ENCODE peak calls at places on chromosomes 5 and 9, in ten cellular contexts. One of them, this sample, is unnamed.

GRCh38 chr5:67353500-67353931 is 156.9 kb upstream of the CD180 start:
- DNase-seq in IMR-90: no peak
- DNase-seq in AG10803: peak; percentile 5
- DNase-seq in sigmoid colon: no peak
- DNase-seq in AG04449: no peak
- DNase-seq in CD8-positive, alpha-beta T cell: no peak
- DNase-seq in CD4-positive, CD25-positive, alpha-beta regulatory T cell: no peak
- DNase-seq in AG09309: no peak
- DNase-seq in esophagus muscularis mucosa: no peak
- DNase-seq in gastrocnemius medialis: no peak
- DNase-seq in this sample: no peak

GRCh38 chr5:74056789-74057164 is 430.8 kb downstream of the ARHGEF28 start:
- DNase-seq in CD8-positive, alpha-beta T cell: no peak
- DNase-seq in gastrocnemius medialis: no peak
- DNase-seq in CD4-positive, CD25-positive, alpha-beta regulatory T cell: no peak
- DNase-seq in esophagus muscularis mucosa: no peak
- DNase-seq in AG10803: peak; percentile 40
- DNase-seq in AG04449: no peak
- DNase-seq in sigmoid colon: no peak
- DNase-seq in AG09309: no peak
- DNase-seq in IMR-90: peak; percentile 33
- DNase-seq in this sample: no peak

GRCh38 chr5:38373733-38374132 is 115.4 kb downstream of the EGFLAM start:
- DNase-seq in IMR-90: peak; percentile 6
- DNase-seq in CD4-positive, CD25-positive, alpha-beta regulatory T cell: no peak
- DNase-seq in AG09309: no peak
- DNase-seq in AG04449: peak; percentile 7
- DNase-seq in esophagus muscularis mucosa: no peak
- DNase-seq in gastrocnemius medialis: no peak
- DNase-seq in AG10803: peak; percentile 10
- DNase-seq in sigmoid colon: no peak
- DNase-seq in CD8-positive, alpha-beta T cell: no peak
- DNase-seq in this sample: no peak

GRCh38 chr5:57488308-57488955 is 5.8 kb upstream of the ACTBL2 start:
- DNase-seq in CD4-positive, CD25-positive, alpha-beta regulatory T cell: no peak
- DNase-seq in esophagus muscularis mucosa: no peak
- DNase-seq in AG09309: no peak
- DNase-seq in gastrocnemius medialis: no peak
- DNase-seq in IMR-90: peak; percentile 86
- DNase-seq in AG10803: peak; percentile 49
- DNase-seq in sigmoid colon: no peak
- DNase-seq in CD8-positive, alpha-beta T cell: no peak
- DNase-seq in AG04449: no peak
- DNase-seq in this sample: no peak

GRCh38 chr5:78979899-78980298 is 5.2 kb downstream of the ARSB start:
- DNase-seq in AG10803: no peak
- DNase-seq in sigmoid colon: no peak
- DNase-seq in AG04449: no peak
- DNase-seq in CD4-positive, CD25-positive, alpha-beta regulatory T cell: no peak
- DNase-seq in IMR-90: no peak
- DNase-seq in AG09309: no peak
- DNase-seq in CD8-positive, alpha-beta T cell: no peak
- DNase-seq in gastrocnemius medialis: no peak
- DNase-seq in esophagus muscularis mucosa: no peak
- DNase-seq in this sample: no peak

GRCh38 chr5:98638701-98639100 is 134.8 kb upstream of the RGMB start:
- DNase-seq in CD8-positive, alpha-beta T cell: no peak
- DNase-seq in esophagus muscularis mucosa: no peak
- DNase-seq in AG10803: peak; percentile 84
- DNase-seq in AG04449: peak; percentile 86
- DNase-seq in gastrocnemius medialis: no peak
- DNase-seq in CD4-positive, CD25-positive, alpha-beta regulatory T cell: no peak
- DNase-seq in IMR-90: peak; percentile 87
- DNase-seq in sigmoid colon: no peak
- DNase-seq in AG09309: peak; percentile 80
- DNase-seq in this sample: no peak

GRCh38 chr9:35690447-35691324 is 961 bp upstream of the TPM2 start:
- DNase-seq in esophagus muscularis mucosa: peak; percentile 96
- DNase-seq in CD8-positive, alpha-beta T cell: no peak
- DNase-seq in IMR-90: peak; percentile 75
- DNase-seq in gastrocnemius medialis: peak; percentile 75
- DNase-seq in AG04449: no peak
- DNase-seq in AG10803: peak; percentile 85
- DNase-seq in CD4-positive, CD25-positive, alpha-beta regulatory T cell: peak; percentile 13
- DNase-seq in sigmoid colon: peak; percentile 97
- DNase-seq in AG09309: no peak
- DNase-seq in this sample: peak; percentile 95

GRCh38 chr5:139839918-139840317 is 44.3 kb downstream of the PSD2 start:
- DNase-seq in CD4-positive, CD25-positive, alpha-beta regulatory T cell: no peak
- DNase-seq in AG04449: no peak
- DNase-seq in AG10803: no peak
- DNase-seq in sigmoid colon: peak; percentile 56
- DNase-seq in AG09309: no peak
- DNase-seq in CD8-positive, alpha-beta T cell: no peak
- DNase-seq in gastrocnemius medialis: no peak
- DNase-seq in esophagus muscularis mucosa: no peak
- DNase-seq in IMR-90: no peak
- DNase-seq in this sample: no peak

GRCh38 chr5:83589786-83590185 is 118.2 kb downstream of the VCAN start:
- DNase-seq in CD4-positive, CD25-positive, alpha-beta regulatory T cell: no peak
- DNase-seq in gastrocnemius medialis: no peak
- DNase-seq in AG10803: no peak
- DNase-seq in AG04449: no peak
- DNase-seq in AG09309: no peak
- DNase-seq in esophagus muscularis mucosa: no peak
- DNase-seq in IMR-90: no peak
- DNase-seq in sigmoid colon: no peak
- DNase-seq in CD8-positive, alpha-beta T cell: no peak
- DNase-seq in this sample: no peak

GRCh38 chr9:34125681-34126206 is 754 bp downstream of the DCAF12 start:
- DNase-seq in IMR-90: peak; percentile 41
- DNase-seq in AG04449: no peak
- DNase-seq in AG09309: no peak
- DNase-seq in AG10803: peak; percentile 11
- DNase-seq in CD8-positive, alpha-beta T cell: no peak
- DNase-seq in gastrocnemius medialis: no peak
- DNase-seq in esophagus muscularis mucosa: no peak
- DNase-seq in CD4-positive, CD25-positive, alpha-beta regulatory T cell: no peak
- DNase-seq in sigmoid colon: no peak
- DNase-seq in this sample: no peak

GRCh38 chr5:171666815-171667214 is 118.8 kb upstream of the SMIM23 start:
- DNase-seq in AG04449: no peak
- DNase-seq in AG09309: no peak
- DNase-seq in CD8-positive, alpha-beta T cell: no peak
- DNase-seq in CD4-positive, CD25-positive, alpha-beta regulatory T cell: no peak
- DNase-seq in IMR-90: no peak
- DNase-seq in gastrocnemius medialis: no peak
- DNase-seq in sigmoid colon: no peak
- DNase-seq in AG10803: no peak
- DNase-seq in esophagus muscularis mucosa: no peak
- DNase-seq in this sample: no peak

GRCh38 chr5:153555420-153556114 is 65.1 kb downstream of the GRIA1 start:
- DNase-seq in esophagus muscularis mucosa: no peak
- DNase-seq in sigmoid colon: no peak
- DNase-seq in AG10803: no peak
- DNase-seq in AG04449: no peak
- DNase-seq in CD8-positive, alpha-beta T cell: no peak
- DNase-seq in AG09309: no peak
- DNase-seq in gastrocnemius medialis: no peak
- DNase-seq in CD4-positive, CD25-positive, alpha-beta regulatory T cell: no peak
- DNase-seq in IMR-90: no peak
- DNase-seq in this sample: no peak

GRCh38 chr9:129368458-129368978 is 190.5 kb upstream of the IER5L start:
- DNase-seq in esophagus muscularis mucosa: no peak
- DNase-seq in AG10803: no peak
- DNase-seq in IMR-90: no peak
- DNase-seq in CD8-positive, alpha-beta T cell: no peak
- DNase-seq in CD4-positive, CD25-positive, alpha-beta regulatory T cell: no peak
- DNase-seq in AG09309: no peak
- DNase-seq in gastrocnemius medialis: no peak
- DNase-seq in AG04449: no peak
- DNase-seq in sigmoid colon: no peak
- DNase-seq in this sample: no peak

GRCh38 chr5:181189363-181189961 is 15.5 kb downstream of the TRIM7 start:
- DNase-seq in AG09309: no peak
- DNase-seq in gastrocnemius medialis: no peak
- DNase-seq in CD4-positive, CD25-positive, alpha-beta regulatory T cell: peak; percentile 82
- DNase-seq in CD8-positive, alpha-beta T cell: peak; percentile 68
- DNase-seq in esophagus muscularis mucosa: no peak
- DNase-seq in sigmoid colon: no peak
- DNase-seq in IMR-90: peak; percentile 30
- DNase-seq in AG10803: peak; percentile 28
- DNase-seq in AG04449: no peak
- DNase-seq in this sample: no peak

GRCh38 chr5:149630337-149630736 is 49.0 kb downstream of the ARHGEF37 start:
- DNase-seq in AG04449: no peak
- DNase-seq in gastrocnemius medialis: no peak
- DNase-seq in sigmoid colon: peak; percentile 47
- DNase-seq in CD4-positive, CD25-positive, alpha-beta regulatory T cell: no peak
- DNase-seq in IMR-90: no peak
- DNase-seq in AG09309: no peak
- DNase-seq in AG10803: no peak
- DNase-seq in esophagus muscularis mucosa: no peak
- DNase-seq in CD8-positive, alpha-beta T cell: no peak
- DNase-seq in this sample: no peak

GRCh38 chr9:32350682-32351081 is 33.8 kb upstream of the ACO1 start:
- DNase-seq in sigmoid colon: no peak
- DNase-seq in CD8-positive, alpha-beta T cell: no peak
- DNase-seq in AG09309: no peak
- DNase-seq in IMR-90: peak; percentile 17
- DNase-seq in gastrocnemius medialis: no peak
- DNase-seq in CD4-positive, CD25-positive, alpha-beta regulatory T cell: peak; percentile 2
- DNase-seq in AG04449: no peak
- DNase-seq in esophagus muscularis mucosa: no peak
- DNase-seq in AG10803: peak; percentile 16
- DNase-seq in this sample: no peak

GRCh38 chr5:71586052-71586940 is 844 bp upstream of the MCCC2 start:
- DNase-seq in AG04449: no peak
- DNase-seq in esophagus muscularis mucosa: peak; percentile 80
- DNase-seq in CD8-positive, alpha-beta T cell: no peak
- DNase-seq in IMR-90: peak; percentile 11
- DNase-seq in sigmoid colon: no peak
- DNase-seq in AG10803: peak; percentile 77
- DNase-seq in AG09309: no peak
- DNase-seq in gastrocnemius medialis: no peak
- DNase-seq in CD4-positive, CD25-positive, alpha-beta regulatory T cell: no peak
- DNase-seq in this sample: no peak

GRCh38 chr9:128008171-128008570 is 27.4 kb upstream of the EEIG1 start:
- DNase-seq in CD4-positive, CD25-positive, alpha-beta regulatory T cell: no peak
- DNase-seq in CD8-positive, alpha-beta T cell: no peak
- DNase-seq in esophagus muscularis mucosa: no peak
- DNase-seq in AG10803: no peak
- DNase-seq in sigmoid colon: no peak
- DNase-seq in IMR-90: no peak
- DNase-seq in AG04449: no peak
- DNase-seq in gastrocnemius medialis: no peak
- DNase-seq in AG09309: no peak
- DNase-seq in this sample: no peak
- H3K4me3 ChIP-seq in CD4-positive, CD25-positive, alpha-beta regulatory T cell: peak overlapping the region; percentile 58
- H3K4me3 ChIP-seq in CD8-positive, alpha-beta T cell: peak overlapping the region; percentile 46
- H3K4me3 ChIP-seq in esophagus muscularis mucosa: no peak overlapping the region
- H3K4me3 ChIP-seq in AG10803: no peak overlapping the region
- H3K4me3 ChIP-seq in sigmoid colon: no peak overlapping the region
- H3K4me3 ChIP-seq in IMR-90: no peak overlapping the region
- H3K4me3 ChIP-seq in AG04449: no peak overlapping the region
- H3K4me3 ChIP-seq in gastrocnemius medialis: no peak overlapping the region
- H3K4me3 ChIP-seq in AG09309: no peak overlapping the region
- H3K4me3 ChIP-seq in this sample: no peak overlapping the region

GRCh38 chr5:154940772-154941620 is at the start of gene MRPL22:
- DNase-seq in esophagus muscularis mucosa: peak; percentile 98
- DNase-seq in CD4-positive, CD25-positive, alpha-beta regulatory T cell: peak; percentile 95
- DNase-seq in sigmoid colon: peak; percentile 95
- DNase-seq in AG09309: peak; percentile 71
- DNase-seq in AG10803: peak; percentile 93
- DNase-seq in AG04449: peak; percentile 71
- DNase-seq in CD8-positive, alpha-beta T cell: peak; percentile 93
- DNase-seq in gastrocnemius medialis: peak; percentile 91
- DNase-seq in IMR-90: peak; percentile 93
- DNase-seq in this sample: peak; percentile 94
- H3K4me3 ChIP-seq in esophagus muscularis mucosa: peak within 1 kb of the TSS; percentile 69
- H3K4me3 ChIP-seq in CD4-positive, CD25-positive, alpha-beta regulatory T cell: peak within 1 kb of the TSS; percentile 100
- H3K4me3 ChIP-seq in sigmoid colon: peak within 1 kb of the TSS; percentile 68
- H3K4me3 ChIP-seq in AG09309: peak within 1 kb of the TSS; percentile 61
- H3K4me3 ChIP-seq in AG10803: peak within 1 kb of the TSS; percentile 78
- H3K4me3 ChIP-seq in AG04449: peak within 1 kb of the TSS; percentile 89
- H3K4me3 ChIP-seq in CD8-positive, alpha-beta T cell: peak within 1 kb of the TSS; percentile 92
- H3K4me3 ChIP-seq in gastrocnemius medialis: peak within 1 kb of the TSS; percentile 67
- H3K4me3 ChIP-seq in IMR-90: peak within 1 kb of the TSS; percentile 86
- H3K4me3 ChIP-seq in this sample: peak within 1 kb of the TSS; percentile 83

DNA sequence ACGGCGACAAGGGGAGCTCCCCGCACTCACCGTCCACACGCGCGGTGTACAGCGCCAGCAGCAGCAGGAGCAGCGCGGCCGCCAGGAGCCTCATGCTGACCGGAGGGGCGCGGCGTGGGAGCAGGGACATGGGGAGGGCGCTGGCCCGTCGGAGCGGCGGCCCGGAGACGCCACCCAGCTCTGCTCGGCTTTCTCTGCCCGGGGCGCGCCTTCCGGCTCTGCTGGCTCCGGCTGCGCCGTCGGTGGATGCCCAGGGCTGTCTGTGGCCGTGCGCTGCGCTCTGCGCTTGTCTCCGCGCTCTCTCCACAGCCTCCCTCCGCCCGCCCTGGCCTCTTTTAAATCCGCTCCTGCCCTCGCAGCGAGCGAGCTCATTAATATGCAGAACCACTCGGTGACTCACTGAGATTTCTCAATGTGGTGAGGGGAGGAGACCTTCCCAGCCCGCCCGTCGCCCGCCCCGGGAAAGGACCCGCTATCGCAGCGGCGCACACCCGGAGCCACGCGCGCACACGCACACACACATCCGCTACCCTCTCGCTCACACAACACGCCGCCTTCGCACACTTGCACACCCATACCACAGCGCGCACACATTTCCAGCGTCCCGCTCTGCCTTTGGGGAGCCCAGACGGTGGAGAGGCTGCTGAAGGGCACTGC is at the start of gene CXCL14:
- DNase-seq in CD4-positive, CD25-positive, alpha-beta regulatory T cell: no peak
- DNase-seq in esophagus muscularis mucosa: no peak
- DNase-seq in AG04449: no peak
- DNase-seq in AG10803: peak; percentile 67
- DNase-seq in IMR-90: peak; percentile 49
- DNase-seq in CD8-positive, alpha-beta T cell: no peak
- DNase-seq in AG09309: peak; percentile 25
- DNase-seq in sigmoid colon: no peak
- DNase-seq in gastrocnemius medialis: peak; percentile 52
- DNase-seq in this sample: no peak
- H3K4me3 ChIP-seq in CD4-positive, CD25-positive, alpha-beta regulatory T cell: no peak within 1 kb of the TSS
- H3K4me3 ChIP-seq in esophagus muscularis mucosa: peak within 1 kb of the TSS; percentile 5
- H3K4me3 ChIP-seq in AG04449: peak within 1 kb of the TSS; percentile 50
- H3K4me3 ChIP-seq in AG10803: peak within 1 kb of the TSS; percentile 49
- H3K4me3 ChIP-seq in IMR-90: no peak within 1 kb of the TSS
- H3K4me3 ChIP-seq in CD8-positive, alpha-beta T cell: no peak within 1 kb of the TSS
- H3K4me3 ChIP-seq in AG09309: peak within 1 kb of the TSS; percentile 35
- H3K4me3 ChIP-seq in sigmoid colon: no peak within 1 kb of the TSS
- H3K4me3 ChIP-seq in gastrocnemius medialis: peak within 1 kb of the TSS; percentile 34
- H3K4me3 ChIP-seq in this sample: peak within 1 kb of the TSS; percentile 68

DNA sequence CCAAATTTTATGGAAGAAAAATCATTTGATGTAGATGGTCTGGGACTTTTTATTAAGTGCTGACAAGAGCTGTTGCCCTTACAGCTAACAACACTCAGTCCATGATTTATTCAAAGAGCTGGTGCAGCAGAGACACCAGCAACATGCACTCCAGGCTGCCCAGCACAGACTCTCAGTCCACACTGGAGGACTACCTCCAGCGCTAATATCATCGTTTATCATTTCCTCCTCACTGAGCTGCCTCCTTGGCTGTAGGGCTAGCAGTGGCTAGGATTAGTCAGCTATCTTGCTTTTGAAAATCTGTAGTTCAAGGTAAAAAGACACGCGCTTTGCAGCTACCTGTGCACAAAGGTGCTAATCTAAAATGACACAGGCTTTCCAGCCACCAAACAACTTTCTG is 264.6 kb upstream of the KIF2A start:
- DNase-seq in CD8-positive, alpha-beta T cell: no peak
- DNase-seq in sigmoid colon: no peak
- DNase-seq in CD4-positive, CD25-positive, alpha-beta regulatory T cell: no peak
- DNase-seq in gastrocnemius medialis: no peak
- DNase-seq in IMR-90: no peak
- DNase-seq in AG04449: no peak
- DNase-seq in esophagus muscularis mucosa: no peak
- DNase-seq in AG10803: no peak
- DNase-seq in AG09309: no peak
- DNase-seq in this sample: no peak
- H3K4me3 ChIP-seq in CD8-positive, alpha-beta T cell: no peak overlapping the region
- H3K4me3 ChIP-seq in sigmoid colon: no peak overlapping the region
- H3K4me3 ChIP-seq in CD4-positive, CD25-positive, alpha-beta regulatory T cell: no peak overlapping the region
- H3K4me3 ChIP-seq in gastrocnemius medialis: no peak overlapping the region
- H3K4me3 ChIP-seq in IMR-90: no peak overlapping the region
- H3K4me3 ChIP-seq in AG04449: no peak overlapping the region
- H3K4me3 ChIP-seq in esophagus muscularis mucosa: no peak overlapping the region
- H3K4me3 ChIP-seq in AG10803: no peak overlapping the region
- H3K4me3 ChIP-seq in AG09309: no peak overlapping the region
- H3K4me3 ChIP-seq in this sample: no peak overlapping the region

This sample was measured in coronary artery.